ENCODE peak calls at places on chromosomes 16 and 17, in four cellular contexts. W is coronary artery; Q is stimulated activated CD4-positive, alpha-beta T cell treated with anti-CD3 and anti-CD28 coated beads, TNF-alpha, amount 100 ng/mL, for 24 hours; G is ovary. L is an unnamed sample.
A peak's percentile ranks its signal among the peaks of the same experiment; 100 is the strongest.

GRCh38 chr16:11689031-11689840 is 21.0 kb downstream of the SNN start:
- DNase-seq in W (peak; percentile 5), Q (no peak), G (no peak), L (no peak)

GRCh38 chr16:73965591-73965990 is 331.0 kb upstream of the PSMD7 start:
- DNase-seq in W (no peak), Q (no peak), G (no peak), L (no peak)

GRCh38 chr17:40490289-40490853 is 11.1 kb downstream of the TNS4 start:
- DNase-seq in W (no peak), Q (no peak), G (peak; percentile 58), L (no peak)

GRCh38 chr16:4679854-4680636 is 13.3 kb upstream of the NUDT16L1 start:
- DNase-seq in W (no peak), Q (no peak), G (peak; percentile 87), L (no peak)

GRCh38 chr17:76307966-76308338 is at the start of gene QRICH2:
- DNase-seq in W (no peak), Q (no peak), G (no peak), L (no peak)

GRCh38 chr17:8710766-8711165 is 33.9 kb downstream of the CCDC42 start:
- DNase-seq in W (peak; percentile 56), Q (no peak), G (no peak), L (no peak)

GRCh38 chr16:76389126-76389525 is 111.9 kb downstream of the CNTNAP4 start:
- DNase-seq in W (no peak), Q (no peak), G (no peak), L (no peak)

GRCh38 chr16:89970011-89970410 is 21.5 kb downstream of the DEF8 start:
- DNase-seq in W (no peak), Q (no peak), G (no peak), L (no peak)

GRCh38 chr17:72120878-72121163 is at the start of gene SOX9:
- DNase-seq in W (peak; percentile 93), Q (no peak), G (no peak), L (no peak)

GRCh38 chr17:77287432-77288068 is 146.8 kb downstream of the SEC14L1 start:
- DNase-seq in W (no peak), Q (no peak), G (no peak), L (no peak)

GRCh38 chr17:29659155-29659554 is 36.4 kb upstream of the CORO6 start:
- DNase-seq in W (no peak), Q (no peak), G (no peak), L (no peak)

GRCh38 chr17:38628441-38628840 is 22.7 kb upstream of the SRCIN1 start:
- DNase-seq in W (no peak), Q (no peak), G (no peak), L (no peak)

GRCh38 chr16:68368602-68368944 is 57.8 kb downstream of the PRMT7 start:
- DNase-seq in W (no peak), Q (no peak), G (no peak), L (no peak)

GRCh38 chr17:73430165-73430680 is 118.4 kb upstream of the CDC42EP4 start:
- DNase-seq in W (no peak), Q (no peak), G (no peak), L (no peak)